ENCODE peak calls at places on chromosomes 3 and 15, in five cellular contexts. C is HCT116, V is adrenal gland, R is A549, K is right atrium auricular region. P is an unnamed sample.

GRCh38 chr3:88810455-88810854 is 297.0 kb upstream of the EPHA3 start:
- DNase-seq in R (no peak), V (no peak), K (no peak), C (no peak), P (no peak)

GRCh38 chr3:147410518-147411234 is 1.5 kb downstream of the ZIC1 start:
- DNase-seq in K (no peak), C (no peak), V (no peak), R (no peak), P (no peak)

GRCh38 chr3:148992027-148992634 is 791 bp downstream of the GYG1 start:
- DNase-seq in C (no peak), K (no peak), V (peak), R (peak), P (peak)

GRCh38 chr3:188946351-188946750 is 225.4 kb upstream of the TPRG1 start:
- DNase-seq in C (no peak), K (no peak), R (no peak), V (no peak), P (no peak)

GRCh38 chr3:129383292-129383860 is 45.1 kb downstream of the EFCAB12 start:
- DNase-seq in K (peak), R (peak), V (peak), C (peak), P (peak)

GRCh38 chr3:99614768-99615167 is 23.6 kb upstream of the COL8A1 start:
- DNase-seq in V (no peak), R (no peak), K (no peak), C (no peak), P (no peak)

GRCh38 chr3:69948246-69948862 is 51.2 kb upstream of the SAMMSON start:
- DNase-seq in V (no peak), R (no peak), C (peak), K (no peak), P (peak)

GRCh38 chr3:33664195-33664594 is 53.9 kb downstream of the CLASP2 start:
- DNase-seq in R (no peak), V (no peak), C (no peak), K (no peak), P (no peak)

GRCh38 chr3:40490916-40491315 is 14.0 kb downstream of the ZNF619 start:
- DNase-seq in K (no peak), R (no peak), V (no peak), C (no peak), P (no peak)

GRCh38 chr3:189267981-189268613 is 96.3 kb downstream of the TPRG1 start:
- DNase-seq in C (peak), V (no peak), R (peak), K (no peak), P (no peak)

GRCh38 chr3:24372559-24373197 is 122.0 kb downstream of the THRB start:
- DNase-seq in C (no peak), V (no peak), R (no peak), K (no peak), P (no peak)
- H3K27ac ChIP-seq in C (no peak), V (no peak), R (no peak), K (no peak), P (no peak)

GRCh38 chr15:43880406-43881184 is 53.8 kb downstream of the WDR76 start:
- DNase-seq in C (no peak), V (peak), R (no peak), K (no peak), P (no peak)

GRCh38 chr15:43878466-43878865 is 51.7 kb downstream of the WDR76 start:
- DNase-seq in R (no peak), V (no peak), C (no peak), K (no peak), P (no peak)

GRCh38 chr15:43879386-43880355 is 52.9 kb downstream of the WDR76 start:
- DNase-seq in R (no peak), V (no peak), K (no peak), C (no peak), P (no peak)

GRCh38 chr15:43883571-43883970 is 56.8 kb downstream of the WDR76 start:
- DNase-seq in K (no peak), R (no peak), V (no peak), C (no peak), P (no peak)

GRCh38 chr15:43881944-43882343 is 55.1 kb downstream of the WDR76 start:
- DNase-seq in K (no peak), V (no peak), R (no peak), C (no peak), P (no peak)
- TF ChIP-seq CTCF in K (no peak), V (no peak), R (peak), C (peak), P (peak)

DNA sequence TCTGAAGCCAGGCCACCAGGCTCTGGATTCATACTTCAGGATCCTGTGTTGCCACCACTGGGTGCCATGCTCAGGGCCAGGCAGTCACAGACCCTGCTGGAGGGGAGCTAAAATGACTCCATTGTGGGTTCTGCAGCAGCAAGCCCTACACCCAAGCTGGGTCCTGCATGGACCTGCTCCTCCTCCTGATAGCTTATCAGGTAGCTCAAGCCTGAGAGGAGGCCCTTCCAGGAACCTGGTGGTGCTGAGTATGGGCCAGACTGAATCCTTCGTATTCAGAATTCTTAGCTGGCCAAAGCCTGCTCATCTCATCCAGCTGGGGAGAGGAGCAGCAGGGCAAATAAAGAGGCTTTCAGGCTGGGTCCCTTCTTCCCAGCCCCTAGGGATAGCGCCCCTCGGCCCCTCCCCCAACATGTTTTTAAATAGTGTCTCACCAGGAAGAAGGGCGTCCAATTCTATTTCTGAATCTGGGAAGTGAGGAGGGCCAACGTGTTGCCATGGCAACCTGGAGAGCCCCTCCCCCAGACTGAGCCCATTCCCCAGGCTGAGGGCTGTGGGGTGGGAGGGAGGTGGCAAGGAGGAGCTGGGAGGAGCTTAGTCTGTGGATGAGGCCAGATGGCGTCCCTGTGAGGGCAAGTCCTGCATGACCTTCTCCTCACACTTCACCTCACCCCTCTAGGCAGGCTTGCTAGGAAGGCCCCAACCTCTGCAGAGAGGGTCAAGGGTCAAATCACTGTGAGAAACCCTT is 11.0 kb upstream of the CAMKV start:
- DNase-seq in C (no peak), K (no peak), R (no peak), V (no peak), P (no peak)
- H3K27ac ChIP-seq in C (no peak), K (no peak), R (no peak), V (no peak), P (no peak)

GRCh38 chr3:49132437-49133225 is at the start of gene LAMB2:
- DNase-seq in K (peak), R (peak), C (peak), V (peak), P (no peak)
- TF ChIP-seq CTCF in K (peak), R (peak), C (peak), V (no peak), P (no peak)

GRCh38 chr15:64572856-64573255 is 112.5 kb downstream of the ZNF609 start:
- DNase-seq in V (no peak), K (no peak), C (no peak), R (no peak), P (no peak)

GRCh38 chr15:64571857-64572291 is 111.5 kb downstream of the ZNF609 start:
- DNase-seq in K (no peak), R (no peak), V (no peak), C (no peak), P (peak)

GRCh38 chr15:64568765-64569164 is 108.4 kb downstream of the ZNF609 start:
- DNase-seq in K (no peak), C (no peak), R (no peak), V (no peak), P (no peak)

GRCh38 chr15:64574220-64574994 is 114.0 kb downstream of the ZNF609 start:
- DNase-seq in R (peak), C (no peak), K (no peak), V (no peak), P (no peak)
- H3K27ac ChIP-seq in R (peak), C (no peak), K (no peak), V (no peak), P (no peak)

DNA sequence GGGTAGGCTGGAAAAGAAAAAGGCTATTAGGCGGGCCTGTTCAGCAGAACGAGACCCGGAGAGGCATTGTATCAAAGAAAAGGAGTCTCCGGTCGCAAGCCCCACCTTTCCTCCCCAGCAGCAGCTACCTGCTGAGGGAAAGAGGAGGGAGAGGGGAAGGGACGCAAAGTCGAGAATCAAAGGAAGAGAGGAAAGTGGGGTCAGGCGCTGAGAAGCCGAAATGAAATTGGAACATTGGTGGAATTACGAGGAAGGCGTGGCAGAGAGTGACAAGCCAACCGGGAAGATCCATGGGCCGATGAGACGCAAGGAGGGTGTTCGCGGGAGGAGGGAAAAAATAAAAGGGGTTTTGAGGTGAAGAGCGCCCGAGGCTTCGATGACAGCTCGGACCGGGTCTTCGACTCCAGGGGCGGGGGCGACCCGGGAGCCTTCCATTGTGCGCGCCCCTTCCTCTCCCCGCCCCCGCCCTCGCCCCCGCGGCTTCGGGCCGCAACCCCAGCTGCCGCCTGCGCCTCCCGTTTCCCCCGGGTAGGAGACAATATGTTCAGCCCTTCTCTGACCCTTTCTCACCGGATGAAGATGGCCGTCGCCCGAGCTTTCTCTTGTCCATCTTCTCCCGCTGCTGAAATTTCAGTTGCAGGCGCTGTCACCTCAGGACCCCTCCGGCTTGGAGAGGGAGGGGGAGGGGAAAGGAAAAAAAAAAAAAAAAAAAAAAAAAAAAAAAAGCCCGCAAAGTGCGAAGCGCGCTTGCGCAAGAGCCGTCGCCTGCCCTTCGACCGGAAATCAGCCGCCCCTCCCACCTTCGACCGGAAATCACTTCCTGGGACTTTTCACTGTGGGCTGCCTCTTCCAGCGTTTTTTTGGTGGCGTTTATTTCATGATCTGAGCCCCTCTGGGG is at the start of gene SENP7:
- DNase-seq in V (peak), K (peak), R (peak), C (peak), P (peak)
- TF ChIP-seq CTCF in V (no peak), K (no peak), R (no peak), C (no peak), P (no peak)

DNA sequence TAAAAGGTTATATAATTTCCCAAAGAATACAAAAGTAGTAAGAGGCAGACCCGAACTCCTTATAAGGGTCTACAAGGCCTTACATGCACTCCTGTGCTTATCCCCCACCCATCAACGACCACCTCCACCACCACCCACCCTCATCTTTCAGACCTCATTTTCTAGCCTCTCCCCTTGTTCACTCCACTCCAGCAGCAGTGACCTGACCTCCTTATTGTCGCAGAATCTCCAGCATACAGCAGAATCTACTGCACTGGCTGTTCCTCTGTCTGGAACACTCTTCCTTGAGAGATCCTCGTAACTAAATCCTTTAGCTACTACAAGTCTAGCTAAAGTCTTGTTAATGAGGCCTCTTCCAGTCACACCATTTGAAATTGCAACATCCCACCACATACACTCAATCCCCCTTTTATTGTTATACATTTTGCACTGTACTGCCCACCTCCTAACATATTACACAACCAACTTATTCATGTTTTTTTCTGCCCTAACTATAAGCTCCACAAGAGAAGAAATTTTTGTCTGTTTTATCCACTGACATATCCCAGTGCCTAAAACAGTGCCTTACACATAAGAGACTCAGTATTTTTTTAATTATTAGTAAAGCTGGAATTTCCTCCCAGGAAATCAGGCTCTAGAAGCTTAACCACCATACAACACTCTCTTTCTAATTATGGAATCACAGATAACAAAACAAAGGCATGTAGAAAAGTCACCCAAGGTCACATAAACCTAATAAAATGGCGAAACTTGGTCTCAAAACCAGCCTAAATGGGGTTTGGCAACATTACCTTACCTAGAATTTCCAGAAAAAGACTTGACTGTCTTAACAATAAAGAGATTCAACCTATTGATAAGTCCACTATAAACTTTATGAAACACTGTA is 40.2 kb downstream of the ZNF148 start:
- DNase-seq in V (no peak), C (no peak), K (no peak), R (no peak), P (no peak)
- H3K27ac ChIP-seq in V (no peak), C (no peak), K (peak), R (no peak), P (no peak)

GRCh38 chr15:65077291-65077980 is 890 bp downstream of the KBTBD13 start:
- DNase-seq in V (no peak), K (no peak), C (no peak), R (no peak), P (no peak)

GRCh38 chr15:65077981-65078352 is 1.4 kb downstream of the KBTBD13 start:
- DNase-seq in C (peak), V (peak), R (peak), K (no peak), P (no peak)

GRCh38 chr15:65081270-65081669 is 4.7 kb downstream of the KBTBD13 start:
- DNase-seq in R (no peak), C (no peak), V (no peak), K (no peak), P (no peak)

GRCh38 chr15:65081758-65082157 is 5.2 kb downstream of the KBTBD13 start:
- DNase-seq in R (no peak), K (no peak), V (no peak), C (no peak), P (no peak)

GRCh38 chr15:65079580-65079979 is 3.0 kb downstream of the KBTBD13 start:
- DNase-seq in R (no peak), C (no peak), K (no peak), V (no peak), P (no peak)
- TF ChIP-seq CTCF in R (no peak), C (no peak), K (no peak), V (no peak), P (no peak)

P was measured in OCI-LY7.